ENCODE peak calls at places on chromosomes 13 and 19, in four cellular contexts. A, H, W and Q are unnamed samples. For H3K4me1, the result is how much of the 10 kb centered on the place peaks cover.

GRCh38 chr13:47903836-47904235 is 97.2 kb downstream of the SUCLA2 start:
- DNase-seq in H (no peak), A (no peak), W (no peak), Q (no peak)

GRCh38 chr13:49220035-49220855 is at the start of gene MLNR:
- DNase-seq in A (peak), H (peak), W (no peak), Q (peak)

GRCh38 chr13:23558675-23559536 is 11.3 kb upstream of the TNFRSF19 start:
- DNase-seq in A (peak), H (no peak), W (no peak), Q (no peak)

GRCh38 chr19:33399081-33399744 is 25.7 kb downstream of the CEBPG start:
- DNase-seq in A (no peak), H (no peak), W (no peak), Q (no peak)

GRCh38 chr13:110421696-110422395 is 114.8 kb downstream of the COL4A2 start:
- DNase-seq in H (no peak), W (no peak), A (no peak), Q (no peak)

GRCh38 chr13:26623125-26623524 is 65.6 kb downstream of the WASF3 start:
- DNase-seq in A (no peak), H (no peak), W (no peak), Q (no peak)

GRCh38 chr13:77300176-77301141 is 26.4 kb downstream of the MYCBP2 start:
- DNase-seq in H (no peak), W (no peak), A (no peak), Q (no peak)

GRCh38 chr19:46426035-46426505 is 2.7 kb downstream of the PNMA8C start:
- DNase-seq in W (no peak), A (peak), H (no peak), Q (peak)

GRCh38 chr13:95656386-95657015 is 12.0 kb upstream of the DZIP1 start:
- DNase-seq in H (peak), A (no peak), W (no peak), Q (no peak)

GRCh38 chr19:29045708-29046107 is 167.2 kb downstream of the UQCRFS1 start:
- DNase-seq in H (no peak), A (no peak), W (no peak), Q (no peak)

GRCh38 chr13:113991191-113991669 is 17.4 kb upstream of the C13orf46 start:
- DNase-seq in H (no peak), W (no peak), A (no peak), Q (peak)

GRCh38 chr19:44647144-44647543 is 3.4 kb downstream of the PVR start:
- DNase-seq in H (no peak), A (no peak), W (no peak), Q (no peak)

GRCh38 chr13:43730642-43731041 is 56.1 kb downstream of the ENOX1 start:
- DNase-seq in W (peak), A (peak), H (no peak), Q (no peak)

GRCh38 chr19:35744688-35745327 is 410 bp downstream of the U2AF1L4 start:
- DNase-seq in A (peak), W (peak), H (peak), Q (peak)

GRCh38 chr19:5329141-5329540 is 11.5 kb downstream of the PTPRS start:
- DNase-seq in A (no peak), W (no peak), H (no peak), Q (no peak)

GRCh38 chr19:55383789-55384575 is at the start of gene TMEM238:
- DNase-seq in A (peak), W (peak), H (peak), Q (peak)

GRCh38 chr13:32454886-32455593 is 27.1 kb upstream of the N4BP2L1 start:
- DNase-seq in A (no peak), H (no peak), W (no peak), Q (no peak)

GRCh38 chr19:13195678-13196077 is 45.5 kb downstream of the IER2 start:
- DNase-seq in H (peak), A (peak), W (peak), Q (peak)

GRCh38 chr13:47672245-47672975 is 328.7 kb downstream of the SUCLA2 start:
- DNase-seq in W (no peak), H (no peak), A (no peak), Q (no peak)

GRCh38 chr13:94558721-94559120 is 37.2 kb downstream of the TGDS start:
- DNase-seq in H (no peak), W (no peak), A (no peak), Q (no peak)

GRCh38 chr13:48448963-48449614 is 36.2 kb upstream of the LPAR6 start:
- DNase-seq in W (no peak), H (no peak), A (no peak), Q (no peak)

GRCh38 chr19:46515879-46516350 is 20.2 kb upstream of the PNMA8B start:
- DNase-seq in A (no peak), H (peak), W (no peak), Q (no peak)

GRCh38 chr19:13083627-13084026 is 19.0 kb downstream of the LYL1 start:
- DNase-seq in W (no peak), H (no peak), A (no peak), Q (no peak)

GRCh38 chr13:48562296-48563066 is 29.6 kb upstream of the RCBTB2 start:
- DNase-seq in H (no peak), A (no peak), W (peak), Q (no peak)

GRCh38 chr13:34750078-34750703 is 191.9 kb upstream of the NBEA start:
- DNase-seq in W (peak), A (peak), H (no peak), Q (peak)

GRCh38 chr19:17605117-17605516 is 49.7 kb downstream of the COLGALT1 start:
- DNase-seq in W (no peak), A (no peak), H (no peak), Q (no peak)
- H3K4me3 ChIP-seq in W (no peak), A (no peak), H (peak), Q (no peak)

GRCh38 chr19:15318241-15318691 is 14.1 kb downstream of the BRD4 start:
- DNase-seq in W (no peak), H (no peak), A (peak), Q (no peak)

GRCh38 chr19:15316498-15316897 is 15.8 kb downstream of the BRD4 start:
- DNase-seq in W (no peak), H (no peak), A (no peak), Q (no peak)

GRCh38 chr19:15317392-15318011 is 14.8 kb downstream of the BRD4 start:
- DNase-seq in A (no peak), W (no peak), H (no peak), Q (no peak)

GRCh38 chr19:15315101-15315500 is 17.2 kb downstream of the BRD4 start:
- DNase-seq in A (no peak), W (no peak), H (no peak), Q (no peak)

GRCh38 chr19:15313649-15314279 is 18.6 kb downstream of the BRD4 start:
- DNase-seq in A (no peak), W (no peak), H (no peak), Q (no peak)
- H3K4me1 ChIP-seq in A (half or more), W (under half), H (under half), Q (under half)

DNA sequence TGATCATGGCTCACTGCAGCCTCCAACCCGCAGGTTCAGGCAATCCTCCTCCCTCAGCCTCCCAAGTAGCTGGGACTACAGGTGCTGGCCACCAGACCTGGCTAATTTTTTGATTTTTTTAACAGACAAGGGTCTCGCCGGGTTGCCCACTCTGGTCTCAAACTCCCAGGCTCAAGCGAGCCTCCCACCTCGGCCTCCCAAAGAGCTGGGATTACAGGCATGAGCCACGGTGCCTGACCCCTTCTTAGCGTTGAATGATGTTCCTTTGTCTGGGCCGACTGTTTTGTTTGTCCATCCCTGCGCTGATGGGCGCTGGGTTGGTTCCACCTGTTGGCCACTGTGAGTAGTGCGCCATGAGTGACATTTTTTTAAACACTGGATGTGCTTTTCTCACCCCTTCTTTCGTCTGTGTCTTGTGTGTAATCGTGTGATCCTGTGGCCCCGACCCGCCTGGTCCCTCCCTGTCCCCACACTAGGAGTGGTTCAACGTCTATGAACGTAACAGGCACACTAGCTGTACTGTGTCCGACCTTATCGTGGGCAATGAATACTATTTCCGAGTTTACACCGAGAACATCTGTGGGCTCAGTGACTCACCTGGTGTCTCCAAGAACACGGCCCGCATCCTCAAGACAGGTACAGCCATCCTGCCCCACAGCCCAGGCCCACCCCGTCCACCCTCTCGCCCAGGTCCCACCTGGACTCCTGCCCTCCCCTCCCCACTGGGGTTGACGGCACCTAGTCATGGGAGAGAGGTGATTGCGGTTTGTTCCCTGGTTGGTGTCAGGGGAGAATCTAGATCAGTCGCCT is 15.0 kb upstream of the EMC10 start:
- DNase-seq in W (peak), H (peak), A (peak), Q (no peak)
- TF ChIP-seq CTCF in W (peak), H (peak), A (peak), Q (peak)

DNA sequence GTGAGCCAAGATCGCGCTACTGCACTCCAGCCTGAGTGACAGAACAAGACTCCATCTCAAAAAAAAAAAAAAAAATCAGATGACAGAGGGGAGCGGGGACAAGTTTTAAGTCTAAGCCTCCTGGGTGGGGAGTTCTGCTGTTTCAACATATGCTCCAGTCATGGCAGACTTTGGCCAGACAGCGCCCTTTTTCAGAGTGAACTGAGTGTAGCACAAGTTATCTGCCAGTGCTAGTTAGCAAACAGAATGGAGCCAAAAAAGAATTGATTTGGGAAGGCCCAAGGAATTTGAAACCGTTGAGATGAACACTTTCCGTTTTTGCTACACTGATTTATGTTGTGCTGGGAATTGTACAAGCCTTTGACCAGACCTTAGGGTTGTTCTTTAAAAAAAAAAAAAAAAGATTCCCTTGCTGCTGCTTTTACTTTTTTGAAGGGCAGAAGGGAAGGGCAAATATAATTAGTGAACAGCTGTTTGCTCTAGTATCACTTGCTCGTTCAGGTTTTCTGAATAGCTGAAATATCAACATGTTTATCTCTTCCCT is 5.7 kb downstream of the ACTN4 start:
- DNase-seq in A (peak), H (peak), W (peak), Q (peak)
- H3K4me3 ChIP-seq in A (no peak), H (no peak), W (no peak), Q (no peak)

DNA sequence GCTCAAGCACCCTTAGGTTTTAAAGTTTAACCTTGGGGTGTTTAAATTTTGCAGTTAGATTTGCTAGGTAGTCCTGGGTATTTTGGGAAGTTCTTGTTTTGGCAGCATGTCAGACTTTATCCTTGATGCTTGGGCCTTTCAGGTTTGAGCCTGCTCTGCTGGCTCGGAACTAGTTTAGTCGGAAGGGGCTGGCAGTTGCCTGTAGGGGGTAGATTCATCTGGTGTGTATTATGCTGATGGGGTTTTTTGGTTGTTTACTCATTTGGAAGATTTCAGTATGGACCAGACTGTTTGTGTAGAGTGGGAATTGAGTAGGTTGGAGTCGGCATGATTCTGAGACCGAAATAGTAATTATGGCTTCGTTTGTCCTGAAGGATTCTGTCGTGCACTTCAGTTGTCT is 15.1 kb downstream of the ILF3 start:
- DNase-seq in A (no peak), W (no peak), H (no peak), Q (no peak)
- H3K4me1 ChIP-seq in A (under half), W (under half), H (under half), Q (under half)

GRCh38 chr19:17292301-17293074 is 10.7 kb downstream of the ABHD8 start:
- DNase-seq in H (peak), W (peak), A (peak), Q (peak)
- TF ChIP-seq CTCF in H (peak), W (peak), A (peak), Q (peak)

DNA sequence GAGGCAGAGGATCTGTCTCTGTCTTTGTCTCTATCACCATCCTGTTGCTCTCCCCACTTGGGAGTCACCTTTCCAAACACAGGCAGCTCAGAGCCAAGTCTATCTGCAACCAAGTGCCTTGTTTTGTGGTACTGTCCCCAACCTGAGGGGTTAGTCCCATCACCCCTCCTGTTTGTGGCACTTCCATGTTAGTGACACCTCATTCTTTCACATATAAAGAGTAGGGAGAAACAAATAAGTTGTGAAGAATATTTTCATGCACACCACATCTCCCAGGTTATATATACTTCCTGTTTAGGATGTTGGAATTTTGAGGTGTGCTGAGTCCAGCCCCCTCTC is 3.7 kb downstream of the GDF15 start:
- DNase-seq in A (no peak), W (no peak), H (no peak), Q (no peak)
- H3K4me3 ChIP-seq in A (no peak), W (no peak), H (no peak), Q (no peak)

GRCh38 chr19:11089254-11090013 is at the start of gene LDLR:
- DNase-seq in W (peak), H (peak), A (peak), Q (peak)
- H3K4me1 ChIP-seq in W (under half), H (under half), A (half or more), Q (under half)

DNA sequence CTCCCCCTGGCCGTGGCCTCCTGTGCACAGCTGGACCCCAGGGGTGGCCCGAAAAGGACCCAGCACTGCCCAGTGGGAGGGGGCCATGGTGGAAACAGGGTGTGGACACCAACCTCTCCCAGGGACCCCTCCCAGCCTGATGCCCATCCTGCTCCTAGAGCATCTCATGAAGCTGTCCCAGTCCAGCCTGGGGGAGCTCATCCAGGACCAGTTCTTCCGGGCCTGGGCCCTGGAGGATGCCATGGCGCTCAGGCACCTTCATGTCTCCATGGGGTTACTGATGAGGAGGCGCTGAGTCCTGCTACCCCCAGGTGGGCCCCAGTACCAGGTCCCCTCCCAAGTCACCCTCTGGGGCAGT is 52.8 kb upstream of the TPM4 start:
- DNase-seq in A (no peak), H (no peak), W (no peak), Q (no peak)
- TF ChIP-seq CTCF in A (no peak), H (no peak), W (no peak), Q (no peak)

GRCh38 chr13:105921711-105922110 is 613.8 kb downstream of the EFNB2 start:
- DNase-seq in W (peak), A (no peak), H (no peak), Q (no peak)

GRCh38 chr13:105920375-105920774 is 615.1 kb downstream of the EFNB2 start:
- DNase-seq in W (peak), H (no peak), A (no peak), Q (peak)

GRCh38 chr13:105915451-105915850 is 620.0 kb downstream of the EFNB2 start:
- DNase-seq in A (no peak), W (no peak), H (no peak), Q (no peak)

GRCh38 chr13:105914637-105915036 is 620.8 kb downstream of the EFNB2 start:
- DNase-seq in W (no peak), H (no peak), A (no peak), Q (no peak)

GRCh38 chr13:105918842-105919741 is 616.4 kb downstream of the EFNB2 start:
- DNase-seq in H (peak), W (peak), A (peak), Q (peak)
- H3K4me3 ChIP-seq in H (peak), W (no peak), A (no peak), Q (no peak)